ENCODE peak calls at places on chromosome 10, in four cellular contexts. P is GM23248, X is DND-41, Q is adipocyte. Z is an unnamed sample.

GRCh38 chr10:132811891-132812481 is 26.0 kb upstream of the NKX6-2 start:
- DNase-seq in P (no peak), Q (no peak), X (no peak), Z (no peak)

GRCh38 chr10:34046651-34047050 is 712.2 kb upstream of the NRP1 start:
- DNase-seq in X (no peak), Q (no peak), P (no peak), Z (no peak)

GRCh38 chr10:35898722-35899485 is 256.8 kb upstream of the FZD8 start:
- DNase-seq in P (no peak), X (no peak), Q (no peak), Z (no peak)

GRCh38 chr10:86376852-86377796 is 10.5 kb upstream of the GRID1 start:
- DNase-seq in X (peak; percentile 73), Q (peak; percentile 79), P (peak; percentile 79), Z (peak; percentile 78)

GRCh38 chr10:77268721-77269120 is 368.9 kb downstream of the KCNMA1 start:
- DNase-seq in Q (no peak), X (no peak), P (no peak), Z (no peak)

GRCh38 chr10:69409968-69410367 is 6.8 kb downstream of the TACR2 start:
- DNase-seq in Q (no peak), X (peak; percentile 20), P (peak; percentile 39), Z (no peak)

GRCh38 chr10:12191715-12192114 is 4.0 kb downstream of the NUDT5 start:
- DNase-seq in P (peak; percentile 27), X (no peak), Q (no peak), Z (no peak)

GRCh38 chr10:74901867-74902439 is 75.6 kb downstream of the KAT6B start:
- DNase-seq in P (no peak), Q (no peak), X (no peak), Z (no peak)

GRCh38 chr10:86225098-86225782 is 141.4 kb downstream of the GRID1 start:
- DNase-seq in P (peak; percentile 87), X (no peak), Q (peak; percentile 37), Z (no peak)

GRCh38 chr10:120336910-120337540 is 120.0 kb upstream of the PLPP4 start:
- DNase-seq in P (peak; percentile 36), X (peak; percentile 57), Q (peak; percentile 35), Z (peak; percentile 51)

GRCh38 chr10:127715782-127716378 is 21.1 kb upstream of the FOXI2 start:
- DNase-seq in P (peak; percentile 38), X (no peak), Q (peak; percentile 11), Z (no peak)

GRCh38 chr10:78555128-78555527 is 513.6 kb upstream of the ZMIZ1 start:
- DNase-seq in X (no peak), Q (no peak), P (no peak), Z (no peak)

GRCh38 chr10:20885678-20886077 is 11.4 kb downstream of the NEBL start:
- DNase-seq in X (no peak), P (no peak), Q (peak; percentile 1), Z (no peak)

GRCh38 chr10:116849271-116850057 is at the start of gene ENO4:
- DNase-seq in Q (peak; percentile 90), P (peak; percentile 90), X (no peak), Z (peak; percentile 80)

GRCh38 chr10:116926426-116926825 is 77.1 kb downstream of the ENO4 start:
- DNase-seq in Q (no peak), X (no peak), P (no peak), Z (no peak)

GRCh38 chr10:11504566-11505285 is 106.7 kb downstream of the USP6NL start:
- DNase-seq in Q (no peak), X (no peak), P (no peak), Z (no peak)

GRCh38 chr10:77349226-77349625 is 288.4 kb downstream of the KCNMA1 start:
- DNase-seq in P (no peak), X (no peak), Q (no peak), Z (no peak)

GRCh38 chr10:7410800-7411670 is at the start of gene SFMBT2:
- DNase-seq in Q (peak; percentile 78), P (peak; percentile 77), X (peak; percentile 74), Z (peak; percentile 42)

GRCh38 chr10:128863823-128864405 is 603.1 kb upstream of the MGMT start:
- DNase-seq in Q (no peak), P (no peak), X (no peak), Z (no peak)

GRCh38 chr10:108812906-108813305 is 1110.4 kb downstream of the XPNPEP1 start:
- DNase-seq in Q (no peak), P (no peak), X (no peak), Z (no peak)

GRCh38 chr10:34717429-34717828 is 97.7 kb downstream of the PARD3 start:
- DNase-seq in X (no peak), P (no peak), Q (no peak), Z (no peak)

DNA sequence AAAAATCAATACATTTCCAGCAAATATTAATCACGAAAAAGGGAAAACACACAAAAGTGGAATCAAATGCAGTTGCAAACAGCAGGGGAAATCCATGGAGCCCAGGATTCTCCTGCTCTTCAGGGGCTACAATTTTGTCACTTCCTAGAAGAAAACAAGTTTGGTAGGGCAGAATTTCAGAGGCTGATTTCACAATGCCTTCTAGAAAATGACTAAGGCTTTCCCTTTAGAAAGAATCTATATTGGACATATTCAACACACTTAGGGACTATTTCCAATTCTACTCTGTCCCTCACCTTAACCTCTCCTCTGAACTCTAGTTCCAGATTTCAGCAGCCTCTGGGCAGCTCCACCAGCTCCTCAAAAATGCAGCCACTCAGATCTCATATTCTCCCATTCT is 111.3 kb downstream of the HECTD2 start:
- DNase-seq in P (peak; percentile 63), X (no peak), Q (peak; percentile 74), Z (no peak)
- H3K9me3 ChIP-seq in P (no peaks in the 10 kb centered on the region), X (no peaks in the 10 kb centered on the region), Q (peaks cover 7% of the 10 kb centered on the region), Z (no peaks in the 10 kb centered on the region)

DNA sequence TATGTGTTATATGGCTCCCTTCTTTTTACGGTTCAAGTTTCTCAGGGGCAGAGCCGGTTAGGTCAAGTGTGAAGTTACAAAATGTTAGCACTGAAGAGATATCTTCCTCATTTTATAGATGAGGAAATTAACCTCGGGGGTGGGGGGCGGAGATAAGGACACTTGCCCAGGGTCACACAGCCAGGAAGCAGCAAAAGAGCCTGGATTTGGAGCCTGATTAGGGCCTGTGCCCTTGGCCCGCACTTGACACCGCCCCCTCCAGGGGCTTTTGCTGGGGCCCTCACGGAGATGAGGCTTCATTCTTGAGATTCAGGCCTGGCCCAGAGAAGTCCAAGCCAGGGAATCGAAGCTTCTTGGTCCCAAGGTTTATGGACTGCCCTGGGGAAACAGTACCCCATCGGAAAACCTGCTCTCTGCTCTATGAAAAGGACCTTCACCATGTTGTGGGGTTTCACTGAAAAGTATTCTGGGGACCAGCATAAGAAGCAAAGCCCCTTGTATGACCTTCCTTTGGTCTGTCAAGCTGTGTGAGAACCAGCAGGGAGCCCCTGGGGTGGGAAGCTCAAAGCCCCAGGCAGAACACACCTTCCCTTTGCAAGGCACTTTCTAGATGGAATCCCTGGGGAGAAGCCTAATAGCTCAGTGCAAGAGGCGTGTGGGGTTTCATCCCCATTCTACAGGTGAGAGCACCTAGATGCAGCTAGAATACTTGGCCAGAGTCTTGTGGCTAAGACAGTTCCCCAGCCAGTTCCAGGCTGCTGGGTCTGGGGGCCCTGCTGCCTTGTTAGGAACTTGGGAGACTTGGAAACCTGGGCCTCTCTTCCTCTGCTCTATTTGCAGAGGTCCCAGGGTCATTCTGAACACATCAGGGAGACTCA is 21.9 kb downstream of the UNC5B start:
- DNase-seq in X (no peak), P (no peak), Q (no peak), Z (no peak)
- H3K9ac ChIP-seq in X (no peak overlapping the region), P (no peak overlapping the region), Q (peak overlapping the region; percentile 44), Z (peak overlapping the region; percentile 27)

GRCh38 chr10:10044959-10045764 is 972.5 kb upstream of the CELF2 start:
- DNase-seq in X (no peak), Q (no peak), P (no peak), Z (no peak)

GRCh38 chr10:10038358-10038757 is 979.3 kb upstream of the CELF2 start:
- DNase-seq in P (no peak), X (no peak), Q (no peak), Z (no peak)

GRCh38 chr10:10045765-10046028 is 972.0 kb upstream of the CELF2 start:
- DNase-seq in X (no peak), P (no peak), Q (no peak), Z (no peak)

GRCh38 chr10:10039600-10039999 is 978.1 kb upstream of the CELF2 start:
- DNase-seq in X (no peak), Q (no peak), P (no peak), Z (no peak)

GRCh38 chr10:10043083-10043482 is 974.6 kb upstream of the CELF2 start:
- DNase-seq in X (no peak), P (no peak), Q (no peak), Z (no peak)
- H3K9me3 ChIP-seq in X (no peaks in the 10 kb centered on the region), P (no peaks in the 10 kb centered on the region), Q (no peaks in the 10 kb centered on the region), Z (no peaks in the 10 kb centered on the region)

DNA sequence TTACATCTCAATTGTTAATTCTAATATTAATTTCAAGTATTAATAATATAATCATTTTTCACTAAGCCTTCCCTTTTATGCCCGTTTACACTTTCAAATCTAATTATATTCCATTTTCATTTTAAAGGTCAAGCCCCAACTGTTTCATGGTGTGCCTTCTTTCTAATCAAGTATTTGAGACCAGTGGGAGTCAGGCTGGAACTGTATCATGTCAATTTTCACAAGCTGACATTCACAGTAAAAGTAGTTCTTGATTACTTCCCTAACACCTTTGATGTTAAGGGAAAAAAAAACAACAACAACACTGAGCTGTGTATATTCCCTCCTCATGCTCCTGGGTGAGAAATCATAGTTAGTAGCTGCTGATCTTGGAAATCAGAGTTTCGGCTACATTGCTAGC is 38.1 kb downstream of the SFTPD start:
- DNase-seq in Q (no peak), X (no peak), P (no peak), Z (no peak)
- H3K9ac ChIP-seq in Q (no peak overlapping the region), X (no peak overlapping the region), P (no peak overlapping the region), Z (no peak overlapping the region)